ENCODE peak calls at places on chromosomes 12 and 14, in ten cellular contexts. O is bronchial epithelial cell; D is heart left ventricle; Q is A549; W is WERI-Rb-1; K is AG04450; S is K562; B is GM13976; E is dorsolateral prefrontal cortex; P is CD8-positive, alpha-beta T cell. T is an unnamed sample.

GRCh38 chr12:21647179-21647578 is 10.5 kb downstream of the LDHB start:
- DNase-seq in O (no peak), D (no peak), Q (no peak), W (no peak), K (no peak), S (no peak), B (no peak), E (no peak), P (no peak), T (no peak)

GRCh38 chr12:103841690-103842584 is 903 bp upstream of the NT5DC3 start:
- DNase-seq in O (peak; percentile 97), D (peak; percentile 66), Q (peak; percentile 71), W (no peak), K (no peak), S (peak; percentile 69), B (peak; percentile 61), E (no peak), P (peak; percentile 11), T (peak; percentile 23)

GRCh38 chr12:93199831-93200236 is 177.9 kb upstream of the NUDT4 start:
- DNase-seq in O (no peak), D (no peak), Q (no peak), W (no peak), K (no peak), S (no peak), B (no peak), E (no peak), P (no peak), T (no peak)

GRCh38 chr12:97805086-97805485 is 342.5 kb downstream of the RMST start:
- DNase-seq in O (no peak), D (no peak), Q (no peak), W (no peak), K (no peak), S (no peak), B (no peak), E (no peak), P (no peak), T (no peak)

GRCh38 chr14:40312296-40312695 is 880.1 kb upstream of the FBXO33 start:
- DNase-seq in O (peak; percentile 38), D (no peak), Q (no peak), W (no peak), K (no peak), S (no peak), B (no peak), E (no peak), P (no peak), T (no peak)

GRCh38 chr12:6772729-6773661 is 675 bp downstream of the LAG3 start:
- DNase-seq in O (no peak), D (no peak), Q (no peak), W (no peak), K (no peak), S (no peak), B (peak; percentile 68), E (no peak), P (no peak), T (no peak)

GRCh38 chr14:77880056-77880455 is 80.1 kb downstream of the ADCK1 start:
- DNase-seq in O (no peak), D (peak; percentile 32), Q (no peak), W (no peak), K (no peak), S (no peak), B (no peak), E (no peak), P (no peak), T (no peak)

GRCh38 chr12:127964717-127965116 is 302.3 kb upstream of the TMEM132C start:
- DNase-seq in O (no peak), D (no peak), Q (no peak), W (no peak), K (no peak), S (no peak), B (no peak), E (no peak), P (no peak), T (no peak)

GRCh38 chr14:50846171-50846880 is 15.4 kb upstream of the NIN start:
- DNase-seq in O (peak; percentile 59), D (no peak), Q (no peak), W (no peak), K (peak; percentile 65), S (no peak), B (no peak), E (no peak), P (no peak), T (no peak)

GRCh38 chr14:89317051-89317691 is 99.9 kb downstream of the FOXN3 start:
- DNase-seq in O (no peak), D (no peak), Q (no peak), W (no peak), K (no peak), S (no peak), B (no peak), E (no peak), P (no peak), T (no peak)

GRCh38 chr14:89616425-89617141 is 199.6 kb upstream of the FOXN3 start:
- DNase-seq in O (no peak), D (no peak), Q (no peak), W (no peak), K (no peak), S (no peak), B (peak; percentile 67), E (no peak), P (peak; percentile 24), T (no peak)

GRCh38 chr12:67697981-67698380 is 49.4 kb downstream of the DYRK2 start:
- DNase-seq in O (no peak), D (no peak), Q (no peak), W (no peak), K (no peak), S (no peak), B (no peak), E (no peak), P (no peak), T (no peak)

GRCh38 chr12:47711448-47711847 is 5.6 kb upstream of the RPAP3 start:
- DNase-seq in O (no peak), D (no peak), Q (no peak), W (no peak), K (no peak), S (no peak), B (no peak), E (no peak), P (no peak), T (no peak)

GRCh38 chr12:47710283-47710682 is 4.5 kb upstream of the RPAP3 start:
- DNase-seq in O (no peak), D (no peak), Q (no peak), W (no peak), K (no peak), S (no peak), B (no peak), E (no peak), P (no peak), T (no peak)

GRCh38 chr12:47709277-47710048 is 3.6 kb upstream of the RPAP3 start:
- DNase-seq in O (no peak), D (no peak), Q (no peak), W (no peak), K (no peak), S (no peak), B (no peak), E (no peak), P (no peak), T (no peak)

GRCh38 chr12:47714823-47715386 is 9.1 kb upstream of the RPAP3 start:
- DNase-seq in O (no peak), D (no peak), Q (no peak), W (no peak), K (no peak), S (no peak), B (no peak), E (no peak), P (no peak), T (no peak)

DNA sequence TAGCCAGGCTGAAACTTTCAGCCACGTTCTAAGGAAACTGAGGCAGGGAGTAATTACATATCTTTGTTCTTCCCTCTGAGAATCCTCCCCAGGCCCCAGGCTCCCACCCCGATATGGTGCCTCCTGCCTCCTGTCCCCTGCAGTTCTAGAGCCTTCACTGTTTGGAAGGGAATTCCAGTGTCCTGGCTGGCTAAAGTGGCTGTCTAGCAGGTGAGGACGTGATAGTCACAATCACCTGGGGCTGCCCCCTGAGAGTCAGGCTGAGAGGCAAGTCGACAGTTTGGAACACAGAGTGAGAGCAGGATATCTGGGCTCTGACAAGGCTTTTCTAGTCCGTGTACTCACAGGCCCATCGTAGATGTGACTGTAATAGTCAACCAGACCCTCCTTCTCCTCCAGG is 6.3 kb upstream of the RPAP3 start:
- DNase-seq in O (no peak), D (no peak), Q (no peak), W (no peak), K (no peak), S (no peak), B (no peak), E (no peak), P (no peak), T (no peak)
- TF ChIP-seq CTCF in O (no peak), D (no peak), Q (no peak), W (no peak), K (no peak), S (no peak), B (no peak), E (no peak), P (no peak), T (no peak)

DNA sequence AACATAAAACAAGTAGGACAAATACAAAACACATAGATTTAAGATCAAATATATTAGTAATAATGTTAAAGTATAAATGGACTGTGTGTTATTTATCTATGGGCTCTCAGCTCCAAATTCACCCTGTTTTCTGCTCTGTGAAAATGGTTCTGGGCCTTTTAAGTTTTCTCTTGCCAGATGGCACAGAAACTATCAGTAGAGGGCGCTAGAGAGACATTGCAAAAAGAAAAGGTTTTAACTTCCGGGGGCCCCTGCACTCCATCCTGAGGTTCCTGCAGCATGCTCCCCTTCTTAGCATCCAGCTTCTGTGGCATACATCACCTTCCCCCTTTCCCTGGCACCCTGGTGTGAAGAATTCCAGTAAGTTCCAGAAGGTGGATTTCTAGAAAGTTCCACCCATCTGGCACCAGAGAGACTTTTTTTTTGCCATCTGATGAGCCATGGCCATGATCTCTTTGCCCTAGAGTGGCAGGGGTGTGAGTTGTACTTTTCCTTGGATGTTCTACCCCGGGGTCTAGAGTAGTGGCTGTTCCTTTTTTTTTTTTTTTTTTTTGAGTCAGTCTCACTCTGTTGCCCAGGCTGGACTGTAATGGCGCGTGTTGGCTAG is 29.3 kb downstream of the ZCRB1 start:
- DNase-seq in O (no peak), D (no peak), Q (no peak), W (no peak), K (no peak), S (peak; percentile 33), B (no peak), E (no peak), P (no peak), T (no peak)
- TF ChIP-seq CTCF in O (peak; percentile 39), D (no peak), Q (peak; percentile 42), W (peak; percentile 30), K (peak; percentile 34), S (peak; percentile 65), B (no peak), E (peak; percentile 35), P (no peak), T (peak; percentile 42)

DNA sequence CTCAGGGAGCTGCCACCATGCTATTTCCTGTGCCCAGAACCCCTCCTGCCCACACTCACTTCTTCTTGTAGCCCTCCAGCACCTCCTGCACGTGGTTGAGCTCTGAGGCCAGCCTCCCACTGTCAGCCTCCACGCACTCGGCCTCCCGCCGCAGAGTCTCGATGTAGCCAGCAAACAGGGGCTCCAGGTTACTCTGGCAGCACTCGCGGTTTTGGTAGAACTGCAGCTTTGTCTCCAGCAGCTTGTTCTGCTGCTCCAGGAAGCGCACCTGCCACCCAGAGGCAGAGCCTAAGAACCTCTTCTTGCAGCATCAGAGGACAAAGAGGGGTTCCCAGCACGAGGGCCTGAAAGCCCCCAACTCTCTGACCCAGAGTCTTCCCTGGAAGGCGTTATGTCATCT is 2.1 kb downstream of the KRT83 start:
- DNase-seq in O (no peak), D (no peak), Q (no peak), W (no peak), K (no peak), S (no peak), B (no peak), E (no peak), P (no peak), T (no peak)
- TF ChIP-seq CTCF in O (peak; percentile 35), D (no peak), Q (peak; percentile 29), W (peak; percentile 18), K (no peak), S (no peak), B (no peak), E (no peak), P (no peak), T (no peak)

GRCh38 chr12:46263140-46264017 is 5.5 kb downstream of the SLC38A1 start:
- DNase-seq in O (no peak), D (no peak), Q (no peak), W (no peak), K (no peak), S (no peak), B (no peak), E (no peak), P (no peak), T (no peak)
- TF ChIP-seq CTCF in O (peak; percentile 26), D (peak; percentile 23), Q (peak; percentile 22), W (peak; percentile 14), K (peak; percentile 40), S (peak; percentile 11), B (no peak), E (no peak), P (no peak), T (peak; percentile 66)